ENCODE peak calls at places on chromosomes 2 and 18, in nine cellular contexts. X, G, C, T, Q, F, O, K and M are unnamed samples.

GRCh38 chr2:29628078-29628765 is 293.2 kb downstream of the ALK start:
- ATAC-seq in X (no peak), C (no peak), K (no peak), F (no peak), O (no peak), G (no peak), Q (no peak), T (no peak), M (no peak)

GRCh38 chr2:156399224-156399949 is 36.8 kb upstream of the GPD2 start:
- ATAC-seq in C (peak; percentile 62), K (no peak), F (no peak), T (peak; percentile 9), Q (peak; percentile 5), X (peak; percentile 63), G (peak; percentile 33), O (no peak), M (no peak)

GRCh38 chr2:160303527-160303926 is 103.5 kb upstream of the ITGB6 start:
- ATAC-seq in K (peak; percentile 74), F (peak; percentile 62), X (no peak), C (peak; percentile 41), O (no peak), Q (no peak), G (no peak), T (no peak), M (no peak)

GRCh38 chr2:217662984-217663602 is 339.7 kb downstream of the TNS1 start:
- ATAC-seq in F (no peak), O (no peak), K (no peak), X (no peak), T (no peak), G (no peak), C (no peak), Q (no peak), M (no peak)

GRCh38 chr2:234840336-234840735 is 111.5 kb upstream of the SH3BP4 start:
- ATAC-seq in F (peak; percentile 71), C (peak; percentile 51), T (peak; percentile 80), K (peak; percentile 93), G (peak; percentile 26), O (no peak), Q (no peak), X (no peak), M (peak; percentile 87)

GRCh38 chr2:30268296-30268871 is 37.0 kb downstream of the LBH start:
- ATAC-seq in F (peak; percentile 40), G (no peak), C (peak; percentile 41), Q (no peak), X (no peak), T (no peak), O (no peak), K (peak; percentile 50), M (no peak)

GRCh38 chr2:100752628-100753333 is 67.2 kb upstream of the NPAS2 start:
- ATAC-seq in K (peak; percentile 83), T (no peak), Q (peak; percentile 83), X (peak; percentile 59), C (peak; percentile 87), G (no peak), F (peak; percentile 88), O (peak; percentile 56), M (peak; percentile 81)

GRCh38 chr18:3688682-3689081 is 238.7 kb downstream of the TGIF1 start:
- ATAC-seq in O (no peak), G (no peak), Q (no peak), T (no peak), C (no peak), K (no peak), F (no peak), X (no peak), M (no peak)

GRCh38 chr2:10332402-10333246 is 29.9 kb downstream of the HPCAL1 start:
- ATAC-seq in G (no peak), O (no peak), Q (peak; percentile 9), K (no peak), T (no peak), F (no peak), X (no peak), C (no peak), M (peak; percentile 3)

GRCh38 chr18:7856099-7856498 is 289.0 kb downstream of the PTPRM start:
- ATAC-seq in F (no peak), K (no peak), G (no peak), T (no peak), X (no peak), C (no peak), O (no peak), Q (no peak), M (no peak)

GRCh38 chr18:55268629-55269275 is 309.5 kb upstream of the CCDC68 start:
- ATAC-seq in G (no peak), K (no peak), T (no peak), X (peak; percentile 42), F (no peak), C (no peak), Q (no peak), O (peak; percentile 41), M (no peak)

GRCh38 chr18:48917579-48918101 is 33.1 kb downstream of the SMAD7 start:
- ATAC-seq in F (no peak), O (peak; percentile 1), G (peak; percentile 16), X (no peak), Q (no peak), K (no peak), T (no peak), C (no peak), M (no peak)

DNA sequence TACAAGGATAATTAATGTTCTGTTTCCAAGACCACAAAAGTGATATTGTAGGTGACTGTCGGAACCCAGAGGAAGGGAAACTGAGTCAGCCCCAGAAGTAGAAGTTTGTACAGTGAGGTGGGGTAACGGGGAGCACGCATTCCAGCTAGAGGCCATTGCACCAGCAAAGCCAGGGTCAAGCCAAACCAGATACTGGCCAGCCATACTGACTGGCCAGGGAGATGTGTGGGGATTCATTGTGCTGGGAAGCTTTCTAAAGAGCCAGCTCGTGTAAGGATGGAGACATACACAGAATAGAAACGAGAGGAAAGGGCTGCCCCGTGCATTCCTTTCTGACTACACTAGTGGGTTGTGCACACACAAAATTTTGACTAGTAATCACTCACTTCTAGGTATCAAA is 175.2 kb upstream of the PID1 start:
- ATAC-seq in K (no peak), Q (peak; percentile 34), C (no peak), T (no peak), F (no peak), X (no peak), G (no peak), O (no peak), M (no peak)
- H3K4me3 ChIP-seq in K (no peak overlapping the region), Q (no peak overlapping the region), C (no peak overlapping the region), T (no peak overlapping the region), F (no peak overlapping the region), X (no peak overlapping the region), G (no peak overlapping the region), O (no peak overlapping the region), M (peak overlapping the region; percentile 16)

GRCh38 chr2:38296381-38296780 is 80.7 kb downstream of the ATL2 start:
- ATAC-seq in F (no peak), T (no peak), Q (no peak), X (no peak), G (no peak), C (no peak), O (peak; percentile 32), K (no peak), M (no peak)
- H3K36me3 ChIP-seq in F (no peaks in the 10 kb centered on the region), T (peaks cover 39% of the 10 kb centered on the region), Q (peaks cover 6% of the 10 kb centered on the region), X (peaks cover 6% of the 10 kb centered on the region), G (peaks cover 51% of the 10 kb centered on the region), C (peaks cover 58% of the 10 kb centered on the region), O (no peaks in the 10 kb centered on the region), K (no peaks in the 10 kb centered on the region), M (peaks cover 8% of the 10 kb centered on the region)

GRCh38 chr18:22183647-22184161 is 14.3 kb downstream of the GATA6 start:
- ATAC-seq in X (no peak), K (no peak), C (no peak), Q (no peak), G (no peak), O (no peak), F (no peak), T (no peak), M (no peak)

GRCh38 chr18:22185298-22185697 is 15.9 kb downstream of the GATA6 start:
- ATAC-seq in F (no peak), O (no peak), K (peak; percentile 35), T (peak; percentile 19), Q (peak; percentile 74), C (peak; percentile 37), G (no peak), X (peak; percentile 10), M (peak; percentile 28)

GRCh38 chr18:22186484-22186971 is 17.1 kb downstream of the GATA6 start:
- ATAC-seq in X (no peak), K (no peak), C (no peak), F (no peak), Q (no peak), O (no peak), T (no peak), G (no peak), M (no peak)

GRCh38 chr18:22182884-22183610 is 13.7 kb downstream of the GATA6 start:
- ATAC-seq in F (no peak), G (no peak), X (no peak), O (no peak), K (no peak), T (no peak), Q (no peak), C (no peak), M (no peak)

DNA sequence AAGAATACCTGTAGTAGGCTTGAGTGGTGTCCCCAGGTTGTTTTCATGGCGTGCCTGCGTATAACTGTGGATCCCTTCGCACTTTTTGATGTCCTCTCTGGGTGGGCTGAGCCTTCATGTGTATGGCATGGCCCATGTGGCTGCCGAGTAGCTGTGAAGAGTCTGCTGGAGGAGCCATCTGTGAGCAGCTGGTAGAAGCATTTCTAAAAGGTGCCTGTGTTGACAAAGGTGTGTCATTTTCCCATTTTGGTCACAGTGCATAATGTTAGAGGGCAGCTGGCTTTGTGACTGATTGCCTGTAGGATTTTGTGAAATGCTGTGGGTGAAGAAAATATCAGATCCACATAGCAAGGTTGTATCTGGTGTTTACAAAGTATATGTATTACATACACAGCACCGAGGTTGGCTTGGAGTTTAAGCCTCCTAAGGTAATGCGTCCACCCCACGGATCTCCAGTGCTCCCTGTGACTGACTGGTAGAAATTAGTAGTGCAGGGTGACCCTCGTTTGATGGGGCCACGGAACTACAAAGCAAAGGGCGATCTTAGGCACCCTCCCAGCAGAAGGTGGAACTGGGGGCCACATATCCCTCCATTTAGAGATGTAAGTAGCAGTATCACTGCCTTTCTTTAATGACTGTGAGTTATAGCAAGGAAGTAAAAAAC is 16.5 kb downstream of the GATA6 start:
- ATAC-seq in C (peak; percentile 21), T (peak; percentile 23), X (no peak), Q (no peak), G (no peak), F (no peak), O (no peak), K (no peak), M (no peak)
- H3K4me3 ChIP-seq in C (no peak overlapping the region), T (no peak overlapping the region), X (no peak overlapping the region), Q (no peak overlapping the region), G (no peak overlapping the region), F (no peak overlapping the region), O (no peak overlapping the region), K (no peak overlapping the region), M (no peak overlapping the region)

GRCh38 chr2:32383858-32384257 is 27.0 kb downstream of the BIRC6 start:
- ATAC-seq in C (peak; percentile 87), K (no peak), Q (no peak), F (no peak), G (no peak), T (no peak), X (no peak), O (no peak), M (no peak)

GRCh38 chr2:32379352-32379751 is 22.5 kb downstream of the BIRC6 start:
- ATAC-seq in G (no peak), Q (no peak), X (peak; percentile 63), O (no peak), K (no peak), T (no peak), F (no peak), C (no peak), M (no peak)

DNA sequence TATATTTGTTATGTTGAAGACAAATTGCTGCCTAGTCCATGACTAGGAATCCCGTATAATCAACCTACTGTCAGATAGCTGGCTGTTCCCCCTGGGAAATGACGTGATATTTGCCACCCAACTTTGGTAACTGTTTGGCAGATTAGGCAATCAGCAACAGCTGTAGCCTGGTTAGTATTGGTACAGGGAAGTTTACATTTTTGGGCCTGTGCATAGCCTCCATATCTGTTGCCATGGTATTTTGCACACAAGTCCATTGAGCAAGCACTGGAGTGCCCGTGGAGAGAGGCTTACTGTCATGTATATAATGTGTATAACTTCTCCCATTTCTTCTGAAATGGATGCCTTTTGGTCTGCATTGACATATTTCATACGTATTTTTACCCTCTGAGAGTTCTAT is 27.7 kb downstream of the BIRC6 start:
- ATAC-seq in G (peak; percentile 62), K (peak; percentile 29), T (peak; percentile 81), C (peak; percentile 73), F (peak; percentile 39), O (peak; percentile 44), Q (no peak), X (peak; percentile 17), M (no peak)
- H3K36me3 ChIP-seq in G (peaks cover 67% of the 10 kb centered on the region), K (no peaks in the 10 kb centered on the region), T (peaks cover 16% of the 10 kb centered on the region), C (peaks cover 46% of the 10 kb centered on the region), F (no peaks in the 10 kb centered on the region), O (no peaks in the 10 kb centered on the region), Q (peaks cover 5% of the 10 kb centered on the region), X (peaks cover 2% of the 10 kb centered on the region), M (peaks cover 86% of the 10 kb centered on the region)